ENCODE peak calls at places on chromosomes 4 and X, in six cellular contexts. Z is head of caudate nucleus, T is non-pigmented ciliary epithelial cell, D is EL, M is NCI-H460, B is iPS-NIHi11. I is an unnamed sample.

GRCh38 chr4:122762520-122762919 is 30.0 kb downstream of the BBS12 start:
- DNase-seq in Z (no peak), T (no peak), D (no peak), M (no peak), B (no peak), I (no peak)

GRCh38 chrX:120457766-120458180 is 11.3 kb downstream of the LAMP2 start:
- DNase-seq in Z (no peak), T (peak), D (peak), M (no peak), B (no peak), I (peak)

GRCh38 chr4:106809083-106809482 is 227.0 kb downstream of the DKK2 start:
- DNase-seq in Z (no peak), T (no peak), D (peak), M (peak), B (peak), I (peak)

GRCh38 chr4:13919021-13919441 is 291.5 kb upstream of the BOD1L1 start:
- DNase-seq in Z (no peak), T (peak), D (peak), M (no peak), B (no peak), I (peak)

GRCh38 chr4:79201976-79202375 is 123.9 kb downstream of the NAA11 start:
- DNase-seq in Z (no peak), T (peak), D (no peak), M (no peak), B (no peak), I (no peak)

GRCh38 chr4:180455226-180455625 is 1788.0 kb upstream of the TENM3 start:
- DNase-seq in Z (no peak), T (no peak), D (no peak), M (no peak), B (peak), I (no peak)

GRCh38 chrX:107025538-107025937 is 25.5 kb upstream of the MORC4 start:
- DNase-seq in Z (no peak), T (no peak), D (peak), M (peak), B (peak), I (peak)

GRCh38 chrX:41118156-41118555 is 32.9 kb downstream of the USP9X start:
- DNase-seq in Z (no peak), T (no peak), D (no peak), M (no peak), B (no peak), I (no peak)

GRCh38 chr4:153521995-153522799 is 56.0 kb downstream of the TMEM131L start:
- DNase-seq in Z (no peak), T (no peak), D (no peak), M (no peak), B (no peak), I (no peak)

GRCh38 chr4:579543-580175 is 3.6 kb upstream of the TMEM271 start:
- DNase-seq in Z (peak), T (no peak), D (no peak), M (no peak), B (no peak), I (no peak)

GRCh38 chr4:107814758-107815552 is 9.8 kb upstream of the SGMS2 start:
- DNase-seq in Z (no peak), T (no peak), D (no peak), M (no peak), B (no peak), I (no peak)

GRCh38 chr4:8387615-8388266 is 52.8 kb downstream of the ACOX3 start:
- DNase-seq in Z (no peak), T (no peak), D (no peak), M (no peak), B (no peak), I (no peak)

GRCh38 chr4:92994727-92995126 is 691.0 kb downstream of the GRID2 start:
- DNase-seq in Z (no peak), T (no peak), D (no peak), M (no peak), B (no peak), I (no peak)

GRCh38 chrX:8405631-8406030 is 59.0 kb upstream of the VCX3B start:
- DNase-seq in Z (no peak), T (no peak), D (no peak), M (no peak), B (no peak), I (no peak)

GRCh38 chrX:16196829-16197228 is 29.5 kb downstream of the MAGEB17 start:
- DNase-seq in Z (no peak), T (no peak), D (peak), M (no peak), B (no peak), I (no peak)

GRCh38 chr4:8307126-8307525 is 37.6 kb downstream of the HTRA3 start:
- DNase-seq in Z (no peak), T (no peak), D (no peak), M (no peak), B (no peak), I (no peak)

GRCh38 chr4:8373270-8373972 is 67.1 kb downstream of the ACOX3 start:
- DNase-seq in Z (no peak), T (no peak), D (no peak), M (no peak), B (no peak), I (no peak)

GRCh38 chr4:188728359-188728758 is 589.1 kb downstream of the TRIML1 start:
- DNase-seq in Z (no peak), T (no peak), D (no peak), M (no peak), B (no peak), I (no peak)

GRCh38 chrX:22800360-22800759 is 199.4 kb upstream of the DDX53 start:
- DNase-seq in Z (no peak), T (peak), D (peak), M (peak), B (no peak), I (peak)

GRCh38 chr4:154928640-154929257 is 147.7 kb downstream of the RBM46 start:
- DNase-seq in Z (peak), T (peak), D (peak), M (no peak), B (peak), I (peak)

GRCh38 chr4:37438880-37439279 is 194.3 kb downstream of the NWD2 start:
- DNase-seq in Z (no peak), T (no peak), D (no peak), M (no peak), B (no peak), I (no peak)

GRCh38 chr4:87132035-87132434 is 88.4 kb downstream of the KLHL8 start:
- DNase-seq in Z (no peak), T (no peak), D (no peak), M (no peak), B (no peak), I (no peak)

I was measured in AG08395.